ENCODE peak calls at places on chromosome 18, in four cellular contexts. One of them, this sample, is unnamed. For H3K4me1, the result is how much of the 10 kb centered on the place peaks cover.

GRCh38 chr18:70454705-70455322 is 166.0 kb downstream of the SOCS6 start:
- DNase-seq in adrenal gland: no peak
- DNase-seq in body of pancreas: peak
- DNase-seq in Peyer's patch: no peak
- DNase-seq in this sample: no peak

GRCh38 chr18:22709288-22710060 is 223.7 kb upstream of the RBBP8 start:
- DNase-seq in adrenal gland: peak
- DNase-seq in body of pancreas: no peak
- DNase-seq in Peyer's patch: no peak
- DNase-seq in this sample: no peak

GRCh38 chr18:1458547-1458946 is 553.9 kb downstream of the ADCYAP1 start:
- DNase-seq in adrenal gland: no peak
- DNase-seq in body of pancreas: no peak
- DNase-seq in Peyer's patch: no peak
- DNase-seq in this sample: no peak

GRCh38 chr18:23902396-23902795 is 112.2 kb upstream of the TTC39C start:
- DNase-seq in adrenal gland: no peak
- DNase-seq in body of pancreas: peak
- DNase-seq in Peyer's patch: no peak
- DNase-seq in this sample: no peak

GRCh38 chr18:24536834-24537233 is 76.4 kb downstream of the HRH4 start:
- DNase-seq in adrenal gland: no peak
- DNase-seq in body of pancreas: no peak
- DNase-seq in Peyer's patch: no peak
- DNase-seq in this sample: no peak

GRCh38 chr18:77716282-77716681 is 466.6 kb downstream of the GALR1 start:
- DNase-seq in adrenal gland: no peak
- DNase-seq in body of pancreas: no peak
- DNase-seq in Peyer's patch: no peak
- DNase-seq in this sample: no peak

GRCh38 chr18:73645175-73645715 is 502.4 kb downstream of the FBXO15 start:
- DNase-seq in adrenal gland: no peak
- DNase-seq in body of pancreas: no peak
- DNase-seq in Peyer's patch: no peak
- DNase-seq in this sample: no peak

GRCh38 chr18:26863122-26863879 is 2.2 kb downstream of the AQP4 start:
- DNase-seq in adrenal gland: peak
- DNase-seq in body of pancreas: peak
- DNase-seq in Peyer's patch: peak
- DNase-seq in this sample: peak

GRCh38 chr18:48923746-48924580 is 26.8 kb downstream of the SMAD7 start:
- DNase-seq in adrenal gland: no peak
- DNase-seq in body of pancreas: no peak
- DNase-seq in Peyer's patch: peak
- DNase-seq in this sample: no peak

GRCh38 chr18:53490019-53490418 is 734.5 kb downstream of the MBD2 start:
- DNase-seq in adrenal gland: no peak
- DNase-seq in body of pancreas: no peak
- DNase-seq in Peyer's patch: no peak
- DNase-seq in this sample: no peak

GRCh38 chr18:54767094-54767493 is 61.2 kb upstream of the RAB27B start:
- DNase-seq in adrenal gland: no peak
- DNase-seq in body of pancreas: peak
- DNase-seq in Peyer's patch: no peak
- DNase-seq in this sample: no peak

GRCh38 chr18:50559750-50560680 is at the start of gene MAPK4:
- DNase-seq in adrenal gland: peak
- DNase-seq in body of pancreas: peak
- DNase-seq in Peyer's patch: peak
- DNase-seq in this sample: peak

GRCh38 chr18:48922203-48922800 is 28.5 kb downstream of the SMAD7 start:
- DNase-seq in adrenal gland: no peak
- DNase-seq in body of pancreas: no peak
- DNase-seq in Peyer's patch: no peak
- DNase-seq in this sample: no peak

GRCh38 chr18:13137939-13138821 is 80.4 kb upstream of the LDLRAD4 start:
- DNase-seq in adrenal gland: peak
- DNase-seq in body of pancreas: peak
- DNase-seq in Peyer's patch: peak
- DNase-seq in this sample: peak

GRCh38 chr18:22921762-22922161 is 11.4 kb upstream of the RBBP8 start:
- DNase-seq in adrenal gland: no peak
- DNase-seq in body of pancreas: no peak
- DNase-seq in Peyer's patch: no peak
- DNase-seq in this sample: no peak

GRCh38 chr18:80167947-80168745 is 59.1 kb downstream of the ADNP2 start:
- DNase-seq in adrenal gland: no peak
- DNase-seq in body of pancreas: no peak
- DNase-seq in Peyer's patch: peak
- DNase-seq in this sample: peak

GRCh38 chr18:62486290-62486964 is 36.4 kb upstream of the ZCCHC2 start:
- DNase-seq in adrenal gland: no peak
- DNase-seq in body of pancreas: peak
- DNase-seq in Peyer's patch: no peak
- DNase-seq in this sample: peak

GRCh38 chr18:34223164-34223892 is 1.4 kb downstream of the NOL4 start:
- DNase-seq in adrenal gland: no peak
- DNase-seq in body of pancreas: peak
- DNase-seq in Peyer's patch: no peak
- DNase-seq in this sample: no peak

GRCh38 chr18:56112013-56112749 is 524.2 kb upstream of the TCF4 start:
- DNase-seq in adrenal gland: no peak
- DNase-seq in body of pancreas: no peak
- DNase-seq in Peyer's patch: no peak
- DNase-seq in this sample: no peak

GRCh38 chr18:21112140-21112473 is 494 bp upstream of the ROCK1 start:
- DNase-seq in adrenal gland: no peak
- DNase-seq in body of pancreas: no peak
- DNase-seq in Peyer's patch: no peak
- DNase-seq in this sample: no peak

GRCh38 chr18:65587491-65587890 is 163.3 kb upstream of the CDH7 start:
- DNase-seq in adrenal gland: no peak
- DNase-seq in body of pancreas: no peak
- DNase-seq in Peyer's patch: no peak
- DNase-seq in this sample: no peak

GRCh38 chr18:55386545-55386944 is 201.4 kb downstream of the TCF4 start:
- DNase-seq in adrenal gland: no peak
- DNase-seq in body of pancreas: no peak
- DNase-seq in Peyer's patch: no peak
- DNase-seq in this sample: no peak

GRCh38 chr18:21479721-21480120 is 120.8 kb downstream of the ESCO1 start:
- DNase-seq in adrenal gland: no peak
- DNase-seq in body of pancreas: no peak
- DNase-seq in Peyer's patch: no peak
- DNase-seq in this sample: no peak

GRCh38 chr18:22930089-22930713 is 2.9 kb upstream of the RBBP8 start:
- DNase-seq in adrenal gland: peak
- DNase-seq in body of pancreas: peak
- DNase-seq in Peyer's patch: peak
- DNase-seq in this sample: peak

GRCh38 chr18:43587538-43588153 is 310.4 kb upstream of the SYT4 start:
- DNase-seq in adrenal gland: no peak
- DNase-seq in body of pancreas: no peak
- DNase-seq in Peyer's patch: no peak
- DNase-seq in this sample: no peak

GRCh38 chr18:7749510-7749981 is 182.4 kb downstream of the PTPRM start:
- DNase-seq in adrenal gland: peak
- DNase-seq in body of pancreas: no peak
- DNase-seq in Peyer's patch: no peak
- DNase-seq in this sample: no peak

GRCh38 chr18:22173928-22174301 is 4.5 kb downstream of the GATA6 start:
- DNase-seq in adrenal gland: peak
- DNase-seq in body of pancreas: peak
- DNase-seq in Peyer's patch: no peak
- DNase-seq in this sample: no peak

GRCh38 chr18:42730272-42730671 is 385.2 kb downstream of the RIT2 start:
- DNase-seq in adrenal gland: no peak
- DNase-seq in body of pancreas: no peak
- DNase-seq in Peyer's patch: no peak
- DNase-seq in this sample: no peak

GRCh38 chr18:12741351-12741750 is 38.5 kb downstream of the PSMG2 start:
- DNase-seq in adrenal gland: no peak
- DNase-seq in body of pancreas: no peak
- DNase-seq in Peyer's patch: no peak
- DNase-seq in this sample: no peak

GRCh38 chr18:1002653-1003178 is 98.0 kb downstream of the ADCYAP1 start:
- DNase-seq in adrenal gland: no peak
- DNase-seq in body of pancreas: no peak
- DNase-seq in Peyer's patch: no peak
- DNase-seq in this sample: no peak

GRCh38 chr18:44130365-44130942 is 550.2 kb upstream of the SETBP1 start:
- DNase-seq in adrenal gland: no peak
- DNase-seq in body of pancreas: peak
- DNase-seq in Peyer's patch: no peak
- DNase-seq in this sample: peak

GRCh38 chr18:67669993-67670671 is 153.6 kb upstream of the DSEL start:
- DNase-seq in adrenal gland: no peak
- DNase-seq in body of pancreas: no peak
- DNase-seq in Peyer's patch: no peak
- DNase-seq in this sample: no peak

GRCh38 chr18:47342566-47342965 is 91.1 kb upstream of the SKOR2 start:
- DNase-seq in adrenal gland: no peak
- DNase-seq in body of pancreas: no peak
- DNase-seq in Peyer's patch: no peak
- DNase-seq in this sample: no peak

GRCh38 chr18:22558945-22559385 is 141.2 kb upstream of the CTAGE1 start:
- DNase-seq in adrenal gland: peak
- DNase-seq in body of pancreas: peak
- DNase-seq in Peyer's patch: peak
- DNase-seq in this sample: peak

GRCh38 chr18:70384181-70384790 is 95.4 kb downstream of the SOCS6 start:
- DNase-seq in adrenal gland: peak
- DNase-seq in body of pancreas: no peak
- DNase-seq in Peyer's patch: no peak
- DNase-seq in this sample: no peak

GRCh38 chr18:8974279-8974678 is 128.2 kb upstream of the NDUFV2 start:
- DNase-seq in adrenal gland: no peak
- DNase-seq in body of pancreas: no peak
- DNase-seq in Peyer's patch: no peak
- DNase-seq in this sample: no peak
- H3K4me1 ChIP-seq in adrenal gland: under half
- H3K4me1 ChIP-seq in body of pancreas: under half
- H3K4me1 ChIP-seq in Peyer's patch: under half
- H3K4me1 ChIP-seq in this sample: under half

GRCh38 chr18:76697441-76697901 is 124.9 kb upstream of the ZNF236 start:
- DNase-seq in adrenal gland: peak
- DNase-seq in body of pancreas: no peak
- DNase-seq in Peyer's patch: no peak
- DNase-seq in this sample: peak
- TF ChIP-seq POLR2A in adrenal gland: no peak
- TF ChIP-seq POLR2A in body of pancreas: no peak
- TF ChIP-seq POLR2A in Peyer's patch: no peak
- TF ChIP-seq POLR2A in this sample: no peak

GRCh38 chr18:57440331-57441101 is 5.3 kb downstream of the ONECUT2 start:
- DNase-seq in adrenal gland: no peak
- DNase-seq in body of pancreas: no peak
- DNase-seq in Peyer's patch: no peak
- DNase-seq in this sample: no peak
- H3K4me1 ChIP-seq in adrenal gland: under half
- H3K4me1 ChIP-seq in body of pancreas: half or more
- H3K4me1 ChIP-seq in Peyer's patch: under half
- H3K4me1 ChIP-seq in this sample: under half

GRCh38 chr18:31497711-31498449 is at the start of gene DSG2:
- DNase-seq in adrenal gland: peak
- DNase-seq in body of pancreas: peak
- DNase-seq in Peyer's patch: peak
- DNase-seq in this sample: peak
- TF ChIP-seq POLR2A in adrenal gland: no peak
- TF ChIP-seq POLR2A in body of pancreas: peak
- TF ChIP-seq POLR2A in Peyer's patch: peak
- TF ChIP-seq POLR2A in this sample: peak

GRCh38 chr18:11004951-11005350 is 144.4 kb downstream of the PIEZO2 start:
- DNase-seq in adrenal gland: no peak
- DNase-seq in body of pancreas: no peak
- DNase-seq in Peyer's patch: no peak
- DNase-seq in this sample: no peak

GRCh38 chr18:11005528-11005927 is 143.8 kb downstream of the PIEZO2 start:
- DNase-seq in adrenal gland: peak
- DNase-seq in body of pancreas: peak
- DNase-seq in Peyer's patch: no peak
- DNase-seq in this sample: peak

GRCh38 chr18:11008544-11008943 is 140.8 kb downstream of the PIEZO2 start:
- DNase-seq in adrenal gland: no peak
- DNase-seq in body of pancreas: no peak
- DNase-seq in Peyer's patch: no peak
- DNase-seq in this sample: no peak

GRCh38 chr18:11004294-11004693 is 145.1 kb downstream of the PIEZO2 start:
- DNase-seq in adrenal gland: no peak
- DNase-seq in body of pancreas: no peak
- DNase-seq in Peyer's patch: no peak
- DNase-seq in this sample: no peak

GRCh38 chr18:11009869-11010268 is 139.5 kb downstream of the PIEZO2 start:
- DNase-seq in adrenal gland: no peak
- DNase-seq in body of pancreas: no peak
- DNase-seq in Peyer's patch: no peak
- DNase-seq in this sample: no peak
- H3K4me1 ChIP-seq in adrenal gland: under half
- H3K4me1 ChIP-seq in body of pancreas: under half
- H3K4me1 ChIP-seq in Peyer's patch: under half
- H3K4me1 ChIP-seq in this sample: under half

GRCh38 chr18:3451166-3451988 is 1.4 kb downstream of the TGIF1 start:
- DNase-seq in adrenal gland: peak
- DNase-seq in body of pancreas: peak
- DNase-seq in Peyer's patch: peak
- DNase-seq in this sample: peak
- TF ChIP-seq POLR2A in adrenal gland: peak
- TF ChIP-seq POLR2A in body of pancreas: peak
- TF ChIP-seq POLR2A in Peyer's patch: peak
- TF ChIP-seq POLR2A in this sample: peak

DNA sequence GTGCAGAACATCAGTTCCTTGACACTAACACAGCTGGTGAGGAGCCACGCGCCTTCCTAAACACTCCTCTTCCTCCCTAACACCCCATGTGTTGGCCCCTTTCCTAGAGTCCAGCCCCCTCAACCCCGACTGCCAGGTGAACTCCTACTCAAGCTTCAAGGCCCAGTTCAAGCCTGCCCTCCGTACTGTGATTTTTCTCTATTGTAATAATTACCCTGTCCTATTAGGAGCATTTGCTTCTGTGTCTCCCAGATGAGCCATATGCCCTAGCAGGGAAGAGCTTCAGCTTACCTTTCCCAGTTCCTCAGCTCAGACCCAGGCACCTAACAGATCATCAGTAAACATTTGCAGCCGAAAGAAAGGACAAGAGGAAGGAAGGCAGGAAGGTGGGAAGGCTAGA is 130.6 kb upstream of the SALL3 start:
- DNase-seq in adrenal gland: no peak
- DNase-seq in body of pancreas: no peak
- DNase-seq in Peyer's patch: no peak
- DNase-seq in this sample: no peak
- H3K4me1 ChIP-seq in adrenal gland: under half
- H3K4me1 ChIP-seq in body of pancreas: under half
- H3K4me1 ChIP-seq in Peyer's patch: under half
- H3K4me1 ChIP-seq in this sample: under half